ENCODE peak calls at places on chromosomes 4 and X, in nine cellular contexts. Y, X, A, W, J, G, E, N and P are unnamed samples.

GRCh38 chr4:1790005-1790404 is 3.1 kb upstream of the FGFR3 start:
- DNase-seq in Y (no peak), X (no peak), A (no peak), W (no peak), J (no peak), G (no peak), E (no peak), N (no peak), P (no peak)

GRCh38 chr4:92791876-92792490 is 488.2 kb downstream of the GRID2 start:
- DNase-seq in Y (no peak), X (no peak), A (no peak), W (no peak), J (no peak), G (no peak), E (no peak), N (no peak), P (no peak)

GRCh38 chr4:77036206-77036605 is 39.6 kb downstream of the CCNI start:
- DNase-seq in Y (no peak), X (no peak), A (no peak), W (peak; percentile 34), J (no peak), G (no peak), E (no peak), N (no peak), P (peak; percentile 88)

GRCh38 chrX:44157293-44157692 is 184.1 kb upstream of the NDP start:
- DNase-seq in Y (no peak), X (no peak), A (no peak), W (no peak), J (no peak), G (no peak), E (no peak), N (no peak), P (no peak)

GRCh38 chr4:6207602-6208001 is 7.3 kb upstream of the JAKMIP1 start:
- DNase-seq in Y (no peak), X (no peak), A (no peak), W (no peak), J (no peak), G (no peak), E (no peak), N (no peak), P (no peak)

GRCh38 chrX:124862304-124862703 is 457.4 kb upstream of the TEX13C start:
- DNase-seq in Y (no peak), X (no peak), A (no peak), W (no peak), J (no peak), G (no peak), E (no peak), N (no peak), P (no peak)

GRCh38 chr4:159075531-159075932 is 27.3 kb upstream of the RAPGEF2 start:
- DNase-seq in Y (no peak), X (no peak), A (no peak), W (no peak), J (peak; percentile 82), G (no peak), E (peak; percentile 22), N (no peak), P (no peak)

GRCh38 chrX:13669246-13669689 is 16.3 kb downstream of the TCEANC start:
- DNase-seq in Y (no peak), X (no peak), A (no peak), W (peak; percentile 44), J (peak; percentile 91), G (peak; percentile 22), E (peak; percentile 79), N (peak; percentile 64), P (peak; percentile 99)

GRCh38 chr4:41430796-41431195 is 107.2 kb upstream of the LIMCH1 start:
- DNase-seq in Y (no peak), X (no peak), A (no peak), W (no peak), J (no peak), G (no peak), E (no peak), N (no peak), P (no peak)

GRCh38 chr4:174874898-174875297 is 43.3 kb upstream of the ADAM29 start:
- DNase-seq in Y (no peak), X (no peak), A (no peak), W (no peak), J (no peak), G (no peak), E (no peak), N (no peak), P (no peak)

GRCh38 chr4:99710681-99711345 is 53.2 kb upstream of the C4orf54 start:
- DNase-seq in Y (no peak), X (no peak), A (no peak), W (no peak), J (peak; percentile 35), G (no peak), E (no peak), N (no peak), P (peak; percentile 47)

GRCh38 chr4:2697995-2698414 is 58.1 kb downstream of the TNIP2 start:
- DNase-seq in Y (no peak), X (no peak), A (no peak), W (no peak), J (no peak), G (no peak), E (no peak), N (no peak), P (no peak)